ENCODE peak calls at places on chromosomes 1 and 21, in five cellular contexts. C is activated naive CD4-positive, alpha-beta T cell treated with anti-CD3 and anti-CD28 coated beads, Interleukin-2, amount 10 ng/mL, durations not matched to agents 7 days and 5 days; Y is H1; U is activated T-helper 1 cell treated with Interleukin-2 at 50 U/mL for 16 hours; K is activated CD4-positive, alpha-beta T cell treated with anti-CD3 and anti-CD28 coated beads, Interleukin-2, amount 50 U/mL, for 1 hour. H is an unnamed sample.

GRCh38 chr1:44786138-44786840 is 1.7 kb downstream of the BEST4 start:
- DNase-seq in C (peak), Y (peak), U (peak), K (peak), H (no peak)

GRCh38 chr1:198934901-198935301 is 296.1 kb downstream of the PTPRC start:
- DNase-seq in K (peak), C (peak), U (peak), Y (no peak), H (no peak)

GRCh38 chr21:35563885-35564451 is 496.4 kb downstream of the SETD4 start:
- DNase-seq in C (no peak), U (no peak), Y (no peak), K (no peak), H (no peak)

GRCh38 chr1:219812491-219813221 is 115.7 kb downstream of the SLC30A10 start:
- DNase-seq in K (no peak), C (peak), U (no peak), Y (peak), H (peak)

GRCh38 chr21:45078877-45079281 is 4.5 kb downstream of the ADARB1 start:
- DNase-seq in Y (no peak), U (peak), C (peak), K (peak), H (no peak)

GRCh38 chr1:17181785-17182464 is 23.0 kb upstream of the PADI1 start:
- DNase-seq in U (no peak), C (peak), Y (peak), K (no peak), H (no peak)

GRCh38 chr1:10211805-10212405 is 1.5 kb downstream of the KIF1B start:
- DNase-seq in Y (no peak), K (no peak), U (no peak), C (no peak), H (no peak)

GRCh38 chr1:204714194-204714860 is 28.8 kb upstream of the LRRN2 start:
- DNase-seq in U (no peak), C (no peak), Y (no peak), K (no peak), H (no peak)

GRCh38 chr1:111733183-111733995 is 5.8 kb downstream of the INKA2 start:
- DNase-seq in K (no peak), Y (peak), U (no peak), C (no peak), H (no peak)

GRCh38 chr1:15384301-15384901 is 25.3 kb upstream of the EFHD2 start:
- DNase-seq in U (no peak), C (no peak), Y (peak), K (no peak), H (peak)

GRCh38 chr21:40300300-40300699 is 433.1 kb downstream of the PCP4 start:
- DNase-seq in K (no peak), U (no peak), C (no peak), Y (no peak), H (no peak)

GRCh38 chr1:231421616-231421970 is 494 bp downstream of the EGLN1 start:
- DNase-seq in Y (peak), K (peak), C (peak), U (no peak), H (no peak)

GRCh38 chr21:33655591-33656221 is 13.4 kb downstream of the ITSN1 start:
- DNase-seq in K (no peak), U (no peak), Y (no peak), C (no peak), H (no peak)

GRCh38 chr1:26094076-26094669 is 17.5 kb upstream of the PDIK1L start:
- DNase-seq in Y (peak), K (no peak), C (no peak), U (no peak), H (no peak)

GRCh38 chr1:156126701-156127534 is 12.4 kb downstream of the LMNA start:
- DNase-seq in C (peak), U (peak), Y (no peak), K (peak), H (no peak)

H was measured in iPS DF 19.7.